ENCODE peak calls at places on chromosomes 16 and 17, in six cellular contexts. Z, V, B, S, T and F are unnamed samples.

GRCh38 chr16:89290887-89291286 is 73.4 kb downstream of the ZNF778 start:
- DNase-seq in Z (peak), S (no peak), V (no peak), T (peak), B (no peak), F (peak)

GRCh38 chr17:78053777-78054468 is 74.6 kb downstream of the TMC6 start:
- DNase-seq in V (no peak), S (no peak), T (no peak), B (no peak), Z (no peak), F (no peak)

GRCh38 chr17:29619251-29619650 is 3.5 kb downstream of the CORO6 start:
- DNase-seq in V (peak), S (peak), B (no peak), Z (peak), T (no peak), F (peak)

GRCh38 chr16:57592591-57593003 is 35.8 kb upstream of the ADGRG1 start:
- DNase-seq in V (no peak), S (no peak), Z (no peak), B (no peak), T (no peak), F (no peak)

GRCh38 chr16:12315330-12316138 is 339.0 kb downstream of the SNX29 start:
- DNase-seq in B (no peak), T (no peak), Z (no peak), S (no peak), V (no peak), F (no peak)

GRCh38 chr17:4506892-4507291 is 8.2 kb downstream of the SPNS2 start:
- DNase-seq in S (no peak), Z (no peak), T (no peak), B (no peak), V (no peak), F (no peak)

GRCh38 chr17:73492802-73493139 is 151.5 kb downstream of the SDK2 start:
- DNase-seq in B (no peak), Z (peak), V (no peak), S (no peak), T (no peak), F (peak)

GRCh38 chr16:66427451-66427860 is 361 bp downstream of the BEAN1 start:
- DNase-seq in S (no peak), B (no peak), Z (no peak), T (no peak), V (no peak), F (no peak)

GRCh38 chr17:41766135-41766534 is 20.4 kb downstream of the JUP start:
- DNase-seq in Z (no peak), V (no peak), T (no peak), B (no peak), S (no peak), F (no peak)

GRCh38 chr17:7191571-7192270 is 12.6 kb upstream of the ASGR1 start:
- DNase-seq in Z (peak), S (peak), T (peak), B (peak), V (peak), F (peak)

GRCh38 chr16:349211-349610 is 3.3 kb downstream of the AXIN1 start:
- DNase-seq in T (no peak), Z (no peak), S (peak), V (no peak), B (no peak), F (no peak)

GRCh38 chr17:59361916-59362810 is 30.7 kb downstream of the YPEL2 start:
- DNase-seq in T (no peak), B (no peak), V (peak), S (peak), Z (no peak), F (no peak)

GRCh38 chr16:85651822-85652430 is 36.8 kb downstream of the GINS2 start:
- DNase-seq in B (no peak), V (no peak), Z (no peak), T (no peak), S (peak), F (no peak)

GRCh38 chr16:67528870-67529638 is 425 bp downstream of the RIPOR1 start:
- DNase-seq in S (peak), T (no peak), V (peak), Z (peak), B (no peak), F (no peak)

GRCh38 chr16:46929378-46930332 is 43.8 kb downstream of the DNAJA2 start:
- DNase-seq in T (peak), Z (peak), B (peak), S (peak), V (peak), F (peak)

GRCh38 chr16:57314161-57314785 is 29.8 kb upstream of the PLLP start:
- DNase-seq in T (no peak), S (peak), B (no peak), V (no peak), Z (no peak), F (no peak)

GRCh38 chr16:58026705-58027340 is 1.3 kb downstream of the MMP15 start:
- DNase-seq in V (no peak), S (peak), B (peak), Z (no peak), T (no peak), F (no peak)

GRCh38 chr16:63787014-63787413 is 1334.8 kb downstream of the CDH11 start:
- DNase-seq in B (no peak), T (no peak), Z (peak), S (no peak), V (no peak), F (no peak)

GRCh38 chr16:8572919-8573724 is 17.2 kb downstream of the TMEM114 start:
- DNase-seq in Z (peak), V (peak), B (no peak), S (peak), T (no peak), F (peak)

GRCh38 chr17:64492481-64493109 is 4.3 kb downstream of the POLG2 start:
- DNase-seq in Z (no peak), S (peak), B (no peak), T (no peak), V (no peak), F (no peak)

GRCh38 chr16:53457670-53458069 is 23.4 kb downstream of the RBL2 start:
- DNase-seq in Z (peak), V (no peak), T (no peak), B (no peak), S (no peak), F (no peak)

GRCh38 chr17:7887482-7888183 is 956 bp upstream of the CHD3 start:
- DNase-seq in B (peak), S (peak), V (peak), Z (peak), T (no peak), F (peak)

GRCh38 chr16:24685539-24686432 is 43.7 kb upstream of the TNRC6A start:
- DNase-seq in S (peak), T (no peak), Z (peak), B (peak), V (peak), F (peak)

GRCh38 chr17:32869345-32870026 is 7.4 kb downstream of the MYO1D start:
- DNase-seq in V (no peak), S (no peak), Z (no peak), B (no peak), T (no peak), F (no peak)

DNA sequence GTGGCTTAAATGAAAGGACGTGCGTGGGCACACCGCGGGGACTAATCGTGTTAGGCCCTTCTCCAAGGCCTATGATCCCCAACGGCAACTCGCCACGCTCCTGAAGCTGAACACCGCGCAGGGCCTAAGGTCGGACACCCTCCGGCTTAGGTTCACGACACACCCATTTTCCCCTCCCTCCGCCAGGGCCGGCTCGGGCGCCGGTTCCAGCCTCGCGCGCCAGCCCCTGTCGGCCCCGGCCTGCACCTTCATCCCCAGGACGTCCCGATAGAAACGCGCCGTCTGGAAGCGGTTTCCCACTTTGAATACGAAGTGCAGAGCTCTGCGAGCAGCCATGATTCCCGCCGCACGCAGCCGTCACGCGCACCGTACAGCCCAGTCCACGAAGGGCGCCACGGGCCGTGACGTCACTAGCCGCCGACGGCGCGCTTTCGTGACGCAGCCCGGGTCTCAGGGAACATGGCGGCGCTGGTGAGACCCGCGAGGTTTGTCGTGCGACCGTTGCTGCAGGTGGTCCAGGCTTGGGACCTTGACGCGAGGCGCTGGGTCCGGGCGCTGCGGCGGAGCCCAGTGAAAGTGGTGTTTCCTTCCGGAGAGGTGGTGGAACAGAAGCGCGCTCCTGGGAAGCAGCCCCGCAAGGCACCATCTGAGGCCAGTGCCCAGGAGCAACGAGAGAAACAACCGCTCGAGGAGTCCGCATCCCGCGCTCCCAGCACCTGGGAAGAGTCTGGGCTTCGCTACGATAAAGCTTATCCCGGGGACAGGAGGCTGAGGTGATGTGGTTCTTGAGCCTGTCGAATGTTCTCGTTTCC is at the start of the genes GLOD4 and MRM3:
- DNase-seq in S (peak), V (peak), Z (peak), B (peak), T (no peak), F (peak)
- H2BK5ac ChIP-seq in S (no peak), V (peak), Z (no peak), B (peak), T (peak), F (peak)

GRCh38 chr17:39700148-39700987 is 504 bp downstream of the ERBB2 start:
- DNase-seq in S (peak), T (no peak), V (peak), Z (peak), B (no peak), F (no peak)
- H3K27ac ChIP-seq in S (no peak), T (peak), V (peak), Z (peak), B (peak), F (no peak)

GRCh38 chr17:20294120-20294519 is 173.2 kb downstream of the LGALS9B start:
- DNase-seq in B (no peak), Z (no peak), V (no peak), S (no peak), T (no peak), F (no peak)

GRCh38 chr17:20293501-20293900 is 173.8 kb downstream of the LGALS9B start:
- DNase-seq in B (no peak), Z (no peak), T (no peak), V (no peak), S (no peak), F (no peak)

GRCh38 chr17:20291076-20291475 is 176.3 kb downstream of the LGALS9B start:
- DNase-seq in V (no peak), T (no peak), S (no peak), B (no peak), Z (no peak), F (no peak)

GRCh38 chr17:20289984-20290383 is 177.4 kb downstream of the LGALS9B start:
- DNase-seq in Z (no peak), T (no peak), S (no peak), V (no peak), B (no peak), F (no peak)

DNA sequence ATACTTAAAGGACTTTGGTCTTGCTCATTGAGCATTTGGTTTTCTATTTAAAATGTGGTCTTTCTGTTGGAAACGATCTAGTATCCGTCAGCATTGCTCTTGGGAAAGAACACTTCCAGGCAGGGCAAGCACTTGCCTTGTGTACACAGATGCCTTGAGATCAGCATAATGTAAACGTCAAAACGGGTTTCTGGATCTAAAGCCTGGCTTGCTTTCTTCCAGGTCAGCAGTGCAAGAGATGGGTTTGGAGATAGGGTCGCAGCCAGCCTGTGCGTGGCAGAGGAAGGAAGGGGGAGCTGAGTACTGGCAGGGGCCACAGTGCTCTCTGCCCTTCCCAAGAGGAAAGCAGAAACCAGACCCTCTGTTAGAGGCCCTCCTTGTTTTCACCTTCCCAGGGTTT is 175.5 kb downstream of the LGALS9B start:
- DNase-seq in T (no peak), V (peak), S (peak), B (no peak), Z (no peak), F (no peak)
- H3K18ac ChIP-seq in T (no peak), V (no peak), S (no peak), B (no peak), Z (no peak), F (no peak)

GRCh38 chr16:77211880-77212735 is 12.9 kb downstream of the SYCE1L start:
- DNase-seq in B (peak), S (peak), Z (peak), T (peak), V (no peak), F (peak)
- H2BK5ac ChIP-seq in B (peak), S (no peak), Z (no peak), T (peak), V (no peak), F (no peak)

GRCh38 chr16:62548095-62548494 is 511.9 kb upstream of the CDH8 start:
- DNase-seq in V (no peak), Z (peak), S (no peak), T (peak), B (no peak), F (peak)

GRCh38 chr16:62545039-62545438 is 508.8 kb upstream of the CDH8 start:
- DNase-seq in V (no peak), Z (peak), B (no peak), S (no peak), T (no peak), F (no peak)

GRCh38 chr16:62549875-62550274 is 513.6 kb upstream of the CDH8 start:
- DNase-seq in S (no peak), Z (no peak), V (no peak), T (no peak), B (no peak), F (no peak)
- H3K27ac ChIP-seq in S (no peak), Z (no peak), V (no peak), T (no peak), B (no peak), F (no peak)

GRCh38 chr16:14072360-14072759 is 1.2 kb downstream of the MRTFB start:
- DNase-seq in S (no peak), Z (no peak), T (no peak), V (no peak), B (no peak), F (no peak)
- H3K18ac ChIP-seq in S (no peak), Z (no peak), T (no peak), V (no peak), B (no peak), F (no peak)

DNA sequence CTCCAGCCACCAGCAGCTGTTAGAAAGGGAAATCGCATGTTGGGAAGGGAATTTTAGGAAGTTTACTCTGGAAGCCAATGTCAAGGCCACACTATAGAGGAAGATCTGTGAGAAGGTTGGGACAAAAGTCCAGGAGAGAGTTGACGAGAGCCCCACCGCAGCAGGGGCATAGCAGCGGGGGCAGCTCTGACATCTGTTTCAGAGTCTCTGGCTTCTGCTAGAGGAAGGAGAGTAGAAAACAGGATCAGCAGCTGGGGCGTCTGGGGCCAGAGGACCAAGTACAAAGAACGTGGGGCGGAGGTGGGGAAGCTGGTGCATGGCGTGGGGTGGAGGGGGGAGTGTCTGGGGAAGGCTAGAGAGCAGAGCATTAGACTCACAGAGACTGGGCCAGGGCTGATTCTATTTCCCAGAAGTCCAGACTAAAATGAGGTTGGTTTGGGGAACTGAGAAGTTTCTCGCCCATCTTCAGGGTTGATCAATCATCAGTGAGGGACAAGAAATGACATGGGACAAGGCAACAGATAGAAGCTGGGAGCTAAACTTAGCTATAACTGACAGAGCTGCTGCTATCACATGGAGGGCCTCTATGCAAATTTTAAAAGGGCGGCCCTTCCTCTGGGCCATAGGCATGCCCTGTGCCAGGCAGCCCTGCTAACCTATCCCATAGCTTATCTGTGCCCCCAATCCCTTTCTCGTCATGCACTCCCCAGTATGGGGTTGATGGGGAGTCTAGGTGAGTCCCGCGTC is 1.2 kb downstream of the RABEP2 start:
- DNase-seq in S (no peak), T (no peak), V (no peak), Z (no peak), B (no peak), F (no peak)
- H2BK5ac ChIP-seq in S (no peak), T (peak), V (no peak), Z (peak), B (no peak), F (no peak)

DNA sequence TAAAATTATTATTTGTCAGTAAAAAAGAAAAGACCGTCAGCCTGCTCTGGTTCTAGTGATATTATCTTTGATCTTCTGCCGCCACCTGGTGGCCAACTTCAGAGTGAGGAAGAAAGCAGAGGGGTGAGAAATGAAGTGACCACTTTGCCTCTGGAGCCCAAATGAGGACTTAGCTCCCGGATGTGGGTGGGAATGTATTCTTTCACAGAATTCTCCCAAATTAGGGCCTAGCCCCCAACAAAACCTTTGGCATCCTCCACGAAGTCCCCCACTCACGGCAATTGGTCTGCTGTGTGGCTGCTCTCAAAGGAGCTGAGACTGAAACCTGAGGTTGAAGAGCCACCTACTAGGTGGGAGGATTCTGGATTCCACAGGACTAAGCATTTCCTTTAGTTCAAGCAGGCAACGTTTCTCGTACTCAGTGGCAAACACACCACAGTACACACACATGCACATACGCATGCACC is 4.9 kb upstream of the ZNF267 start:
- DNase-seq in T (no peak), B (peak), Z (peak), S (peak), V (peak), F (peak)
- H3K27ac ChIP-seq in T (no peak), B (no peak), Z (no peak), S (no peak), V (no peak), F (no peak)

GRCh38 chr16:86740817-86741799 is 162.8 kb downstream of the FOXL1 start:
- DNase-seq in T (no peak), V (peak), S (peak), B (no peak), Z (peak), F (peak)
- H3K18ac ChIP-seq in T (no peak), V (peak), S (peak), B (peak), Z (peak), F (peak)

GRCh38 chr16:31471875-31472558 is at the start of gene TGFB1I1:
- DNase-seq in B (no peak), Z (peak), T (no peak), S (peak), V (peak), F (peak)
- H2BK5ac ChIP-seq in B (no peak), Z (no peak), T (no peak), S (peak), V (peak), F (no peak)